ENCODE peak calls at places on chromosomes 5 and 9, in nine cellular contexts. One of them, this sample, is unnamed.

GRCh38 chr5:17169507-17169906 is 47.9 kb upstream of the BASP1 start:
- DNase-seq in NCI-H774: no peak
- DNase-seq in activated CD8-positive, alpha-beta memory T cell treated with anti-CD3 and anti-CD28 coated beads, Interleukin-2, amount 50 U/mL, for 48 hours: no peak
- DNase-seq in iPS-NIHi11: no peak
- DNase-seq in CD8-positive, alpha-beta memory T cell: no peak
- DNase-seq in D341Med: no peak
- DNase-seq in Peyer's patch: no peak
- DNase-seq in stimulated activated CD4-positive, alpha-beta T cell treated with anti-CD3 and anti-CD28 coated beads, Interleukin-1b, Interleukin-23, amount 100 ng/mL, for 24 hours: no peak
- DNase-seq in astrocyte: peak
- DNase-seq in this sample: peak

GRCh38 chr9:132144708-132145365 is 17.0 kb upstream of the NTNG2 start:
- DNase-seq in activated CD8-positive, alpha-beta memory T cell treated with anti-CD3 and anti-CD28 coated beads, Interleukin-2, amount 50 U/mL, for 48 hours: no peak
- DNase-seq in D341Med: no peak
- DNase-seq in Peyer's patch: no peak
- DNase-seq in iPS-NIHi11: no peak
- DNase-seq in NCI-H774: no peak
- DNase-seq in astrocyte: peak
- DNase-seq in stimulated activated CD4-positive, alpha-beta T cell treated with anti-CD3 and anti-CD28 coated beads, Interleukin-1b, Interleukin-23, amount 100 ng/mL, for 24 hours: no peak
- DNase-seq in CD8-positive, alpha-beta memory T cell: no peak
- DNase-seq in this sample: peak

GRCh38 chr5:156678484-156678883 is 171.6 kb upstream of the PPP1R2B start:
- DNase-seq in stimulated activated CD4-positive, alpha-beta T cell treated with anti-CD3 and anti-CD28 coated beads, Interleukin-1b, Interleukin-23, amount 100 ng/mL, for 24 hours: no peak
- DNase-seq in Peyer's patch: peak
- DNase-seq in activated CD8-positive, alpha-beta memory T cell treated with anti-CD3 and anti-CD28 coated beads, Interleukin-2, amount 50 U/mL, for 48 hours: no peak
- DNase-seq in D341Med: no peak
- DNase-seq in CD8-positive, alpha-beta memory T cell: no peak
- DNase-seq in astrocyte: no peak
- DNase-seq in iPS-NIHi11: no peak
- DNase-seq in NCI-H774: no peak
- DNase-seq in this sample: no peak

GRCh38 chr5:160643588-160643987 is 208.4 kb downstream of the ATP10B start:
- DNase-seq in NCI-H774: no peak
- DNase-seq in iPS-NIHi11: no peak
- DNase-seq in activated CD8-positive, alpha-beta memory T cell treated with anti-CD3 and anti-CD28 coated beads, Interleukin-2, amount 50 U/mL, for 48 hours: no peak
- DNase-seq in CD8-positive, alpha-beta memory T cell: no peak
- DNase-seq in D341Med: no peak
- DNase-seq in astrocyte: no peak
- DNase-seq in stimulated activated CD4-positive, alpha-beta T cell treated with anti-CD3 and anti-CD28 coated beads, Interleukin-1b, Interleukin-23, amount 100 ng/mL, for 24 hours: no peak
- DNase-seq in Peyer's patch: no peak
- DNase-seq in this sample: no peak

GRCh38 chr9:93308676-93309075 is 124.7 kb downstream of the WNK2 start:
- DNase-seq in activated CD8-positive, alpha-beta memory T cell treated with anti-CD3 and anti-CD28 coated beads, Interleukin-2, amount 50 U/mL, for 48 hours: no peak
- DNase-seq in Peyer's patch: no peak
- DNase-seq in CD8-positive, alpha-beta memory T cell: no peak
- DNase-seq in astrocyte: no peak
- DNase-seq in NCI-H774: no peak
- DNase-seq in stimulated activated CD4-positive, alpha-beta T cell treated with anti-CD3 and anti-CD28 coated beads, Interleukin-1b, Interleukin-23, amount 100 ng/mL, for 24 hours: no peak
- DNase-seq in iPS-NIHi11: no peak
- DNase-seq in D341Med: no peak
- DNase-seq in this sample: no peak

GRCh38 chr5:82676663-82677062 is 398.5 kb upstream of the RPS23 start:
- DNase-seq in stimulated activated CD4-positive, alpha-beta T cell treated with anti-CD3 and anti-CD28 coated beads, Interleukin-1b, Interleukin-23, amount 100 ng/mL, for 24 hours: no peak
- DNase-seq in Peyer's patch: no peak
- DNase-seq in activated CD8-positive, alpha-beta memory T cell treated with anti-CD3 and anti-CD28 coated beads, Interleukin-2, amount 50 U/mL, for 48 hours: no peak
- DNase-seq in NCI-H774: no peak
- DNase-seq in D341Med: no peak
- DNase-seq in CD8-positive, alpha-beta memory T cell: no peak
- DNase-seq in iPS-NIHi11: no peak
- DNase-seq in astrocyte: no peak
- DNase-seq in this sample: no peak

GRCh38 chr9:136526625-136527066 is 19.2 kb downstream of the NOTCH1 start:
- DNase-seq in astrocyte: no peak
- DNase-seq in Peyer's patch: peak
- DNase-seq in D341Med: no peak
- DNase-seq in NCI-H774: peak
- DNase-seq in stimulated activated CD4-positive, alpha-beta T cell treated with anti-CD3 and anti-CD28 coated beads, Interleukin-1b, Interleukin-23, amount 100 ng/mL, for 24 hours: no peak
- DNase-seq in CD8-positive, alpha-beta memory T cell: no peak
- DNase-seq in iPS-NIHi11: no peak
- DNase-seq in activated CD8-positive, alpha-beta memory T cell treated with anti-CD3 and anti-CD28 coated beads, Interleukin-2, amount 50 U/mL, for 48 hours: no peak
- DNase-seq in this sample: no peak

GRCh38 chr9:130450344-130451003 is 5.7 kb downstream of the ASS1 start:
- DNase-seq in NCI-H774: no peak
- DNase-seq in activated CD8-positive, alpha-beta memory T cell treated with anti-CD3 and anti-CD28 coated beads, Interleukin-2, amount 50 U/mL, for 48 hours: no peak
- DNase-seq in Peyer's patch: peak
- DNase-seq in CD8-positive, alpha-beta memory T cell: no peak
- DNase-seq in astrocyte: no peak
- DNase-seq in stimulated activated CD4-positive, alpha-beta T cell treated with anti-CD3 and anti-CD28 coated beads, Interleukin-1b, Interleukin-23, amount 100 ng/mL, for 24 hours: no peak
- DNase-seq in D341Med: no peak
- DNase-seq in iPS-NIHi11: no peak
- DNase-seq in this sample: no peak

GRCh38 chr5:51618234-51618633 is 235.0 kb downstream of the ISL1 start:
- DNase-seq in Peyer's patch: no peak
- DNase-seq in activated CD8-positive, alpha-beta memory T cell treated with anti-CD3 and anti-CD28 coated beads, Interleukin-2, amount 50 U/mL, for 48 hours: no peak
- DNase-seq in NCI-H774: no peak
- DNase-seq in iPS-NIHi11: peak
- DNase-seq in astrocyte: no peak
- DNase-seq in stimulated activated CD4-positive, alpha-beta T cell treated with anti-CD3 and anti-CD28 coated beads, Interleukin-1b, Interleukin-23, amount 100 ng/mL, for 24 hours: no peak
- DNase-seq in CD8-positive, alpha-beta memory T cell: no peak
- DNase-seq in D341Med: no peak
- DNase-seq in this sample: no peak

GRCh38 chr9:125758986-125759811 is 12.0 kb downstream of the PBX3 start:
- DNase-seq in Peyer's patch: no peak
- DNase-seq in activated CD8-positive, alpha-beta memory T cell treated with anti-CD3 and anti-CD28 coated beads, Interleukin-2, amount 50 U/mL, for 48 hours: no peak
- DNase-seq in D341Med: no peak
- DNase-seq in iPS-NIHi11: no peak
- DNase-seq in NCI-H774: peak
- DNase-seq in stimulated activated CD4-positive, alpha-beta T cell treated with anti-CD3 and anti-CD28 coated beads, Interleukin-1b, Interleukin-23, amount 100 ng/mL, for 24 hours: no peak
- DNase-seq in astrocyte: no peak
- DNase-seq in CD8-positive, alpha-beta memory T cell: no peak
- DNase-seq in this sample: no peak

GRCh38 chr5:177364159-177364962 is 6.6 kb downstream of the RGS14 start:
- DNase-seq in CD8-positive, alpha-beta memory T cell: no peak
- DNase-seq in Peyer's patch: no peak
- DNase-seq in astrocyte: no peak
- DNase-seq in D341Med: no peak
- DNase-seq in NCI-H774: no peak
- DNase-seq in iPS-NIHi11: no peak
- DNase-seq in stimulated activated CD4-positive, alpha-beta T cell treated with anti-CD3 and anti-CD28 coated beads, Interleukin-1b, Interleukin-23, amount 100 ng/mL, for 24 hours: no peak
- DNase-seq in activated CD8-positive, alpha-beta memory T cell treated with anti-CD3 and anti-CD28 coated beads, Interleukin-2, amount 50 U/mL, for 48 hours: no peak
- DNase-seq in this sample: no peak

GRCh38 chr9:35488566-35489312 is 1.2 kb upstream of the RUSC2 start:
- DNase-seq in CD8-positive, alpha-beta memory T cell: no peak
- DNase-seq in astrocyte: no peak
- DNase-seq in D341Med: no peak
- DNase-seq in activated CD8-positive, alpha-beta memory T cell treated with anti-CD3 and anti-CD28 coated beads, Interleukin-2, amount 50 U/mL, for 48 hours: no peak
- DNase-seq in Peyer's patch: peak
- DNase-seq in stimulated activated CD4-positive, alpha-beta T cell treated with anti-CD3 and anti-CD28 coated beads, Interleukin-1b, Interleukin-23, amount 100 ng/mL, for 24 hours: no peak
- DNase-seq in NCI-H774: peak
- DNase-seq in iPS-NIHi11: no peak
- DNase-seq in this sample: no peak

GRCh38 chr9:136840877-136841645 is 1.2 kb upstream of the AJM1 start:
- DNase-seq in astrocyte: peak
- DNase-seq in activated CD8-positive, alpha-beta memory T cell treated with anti-CD3 and anti-CD28 coated beads, Interleukin-2, amount 50 U/mL, for 48 hours: no peak
- DNase-seq in iPS-NIHi11: no peak
- DNase-seq in stimulated activated CD4-positive, alpha-beta T cell treated with anti-CD3 and anti-CD28 coated beads, Interleukin-1b, Interleukin-23, amount 100 ng/mL, for 24 hours: no peak
- DNase-seq in NCI-H774: peak
- DNase-seq in Peyer's patch: peak
- DNase-seq in CD8-positive, alpha-beta memory T cell: no peak
- DNase-seq in D341Med: peak
- DNase-seq in this sample: peak